ENCODE peak calls at places on chromosome 16, in seven cellular contexts. One of them, this sample, is unnamed.

GRCh38 chr16:79008869-79009179 is 591.7 kb downstream of the MAF start:
- DNase-seq in iPS-NIHi11: no peak
- DNase-seq in NCI-H1930: no peak
- DNase-seq in glutamatergic neuron: no peak
- DNase-seq in uterus: no peak
- DNase-seq in amygdala: no peak
- DNase-seq in DMS79 treated with DMSO at 0.1 percent for 48 hours: peak
- DNase-seq in this sample: no peak

GRCh38 chr16:11497329-11497805 is 89.4 kb downstream of the LITAF start:
- DNase-seq in DMS79 treated with DMSO at 0.1 percent for 48 hours: peak
- DNase-seq in glutamatergic neuron: no peak
- DNase-seq in uterus: peak
- DNase-seq in iPS-NIHi11: peak
- DNase-seq in NCI-H1930: no peak
- DNase-seq in amygdala: peak
- DNase-seq in this sample: peak

GRCh38 chr16:57807968-57808528 is 5.8 kb upstream of the KIFC3 start:
- DNase-seq in iPS-NIHi11: peak
- DNase-seq in NCI-H1930: no peak
- DNase-seq in glutamatergic neuron: peak
- DNase-seq in DMS79 treated with DMSO at 0.1 percent for 48 hours: no peak
- DNase-seq in uterus: peak
- DNase-seq in amygdala: no peak
- DNase-seq in this sample: peak

GRCh38 chr16:19284207-19284606 is 1.3 kb upstream of the CLEC19A start:
- DNase-seq in glutamatergic neuron: no peak
- DNase-seq in iPS-NIHi11: peak
- DNase-seq in DMS79 treated with DMSO at 0.1 percent for 48 hours: peak
- DNase-seq in amygdala: peak
- DNase-seq in NCI-H1930: no peak
- DNase-seq in uterus: no peak
- DNase-seq in this sample: no peak

GRCh38 chr16:2364638-2365210 is 24.2 kb upstream of the ABCA3 start:
- DNase-seq in NCI-H1930: no peak
- DNase-seq in iPS-NIHi11: no peak
- DNase-seq in DMS79 treated with DMSO at 0.1 percent for 48 hours: peak
- DNase-seq in amygdala: no peak
- DNase-seq in uterus: no peak
- DNase-seq in glutamatergic neuron: no peak
- DNase-seq in this sample: no peak

GRCh38 chr16:87085441-87085840 is 231.8 kb downstream of the C16orf95 start:
- DNase-seq in glutamatergic neuron: no peak
- DNase-seq in amygdala: no peak
- DNase-seq in iPS-NIHi11: no peak
- DNase-seq in NCI-H1930: no peak
- DNase-seq in DMS79 treated with DMSO at 0.1 percent for 48 hours: no peak
- DNase-seq in uterus: no peak
- DNase-seq in this sample: no peak

GRCh38 chr16:87979352-87979751 is 28.1 kb downstream of the BANP start:
- DNase-seq in glutamatergic neuron: no peak
- DNase-seq in NCI-H1930: no peak
- DNase-seq in iPS-NIHi11: no peak
- DNase-seq in amygdala: no peak
- DNase-seq in DMS79 treated with DMSO at 0.1 percent for 48 hours: no peak
- DNase-seq in uterus: no peak
- DNase-seq in this sample: no peak

GRCh38 chr16:3020247-3020603 is at the start of gene TNFRSF12A:
- DNase-seq in iPS-NIHi11: peak
- DNase-seq in NCI-H1930: peak
- DNase-seq in glutamatergic neuron: peak
- DNase-seq in amygdala: no peak
- DNase-seq in uterus: peak
- DNase-seq in DMS79 treated with DMSO at 0.1 percent for 48 hours: peak
- DNase-seq in this sample: no peak

GRCh38 chr16:52398021-52398420 is 148.9 kb downstream of the TOX3 start:
- DNase-seq in iPS-NIHi11: no peak
- DNase-seq in DMS79 treated with DMSO at 0.1 percent for 48 hours: no peak
- DNase-seq in glutamatergic neuron: no peak
- DNase-seq in amygdala: no peak
- DNase-seq in uterus: no peak
- DNase-seq in NCI-H1930: no peak
- DNase-seq in this sample: no peak

GRCh38 chr16:17313085-17313611 is 157.6 kb downstream of the XYLT1 start:
- DNase-seq in glutamatergic neuron: no peak
- DNase-seq in uterus: peak
- DNase-seq in NCI-H1930: no peak
- DNase-seq in DMS79 treated with DMSO at 0.1 percent for 48 hours: peak
- DNase-seq in iPS-NIHi11: no peak
- DNase-seq in amygdala: no peak
- DNase-seq in this sample: no peak

GRCh38 chr16:88839026-88839529 is 17.7 kb downstream of the GALNS start:
- DNase-seq in uterus: no peak
- DNase-seq in glutamatergic neuron: no peak
- DNase-seq in iPS-NIHi11: no peak
- DNase-seq in NCI-H1930: no peak
- DNase-seq in amygdala: no peak
- DNase-seq in DMS79 treated with DMSO at 0.1 percent for 48 hours: no peak
- DNase-seq in this sample: peak

GRCh38 chr16:8867483-8868271 is 1.1 kb downstream of the CARHSP1 start:
- DNase-seq in uterus: peak
- DNase-seq in NCI-H1930: no peak
- DNase-seq in DMS79 treated with DMSO at 0.1 percent for 48 hours: peak
- DNase-seq in amygdala: no peak
- DNase-seq in iPS-NIHi11: no peak
- DNase-seq in glutamatergic neuron: peak
- DNase-seq in this sample: peak

GRCh38 chr16:1374418-1375297 is 22.9 kb downstream of the GNPTG start:
- DNase-seq in DMS79 treated with DMSO at 0.1 percent for 48 hours: no peak
- DNase-seq in iPS-NIHi11: no peak
- DNase-seq in NCI-H1930: no peak
- DNase-seq in amygdala: no peak
- DNase-seq in uterus: no peak
- DNase-seq in glutamatergic neuron: no peak
- DNase-seq in this sample: no peak

GRCh38 chr16:82657239-82657638 is 30.5 kb downstream of the CDH13 start:
- DNase-seq in glutamatergic neuron: no peak
- DNase-seq in amygdala: no peak
- DNase-seq in iPS-NIHi11: no peak
- DNase-seq in uterus: no peak
- DNase-seq in NCI-H1930: no peak
- DNase-seq in DMS79 treated with DMSO at 0.1 percent for 48 hours: no peak
- DNase-seq in this sample: no peak

GRCh38 chr16:12679660-12680272 is 123.9 kb downstream of the CPPED1 start:
- DNase-seq in iPS-NIHi11: no peak
- DNase-seq in DMS79 treated with DMSO at 0.1 percent for 48 hours: no peak
- DNase-seq in NCI-H1930: no peak
- DNase-seq in amygdala: no peak
- DNase-seq in glutamatergic neuron: no peak
- DNase-seq in uterus: no peak
- DNase-seq in this sample: no peak

GRCh38 chr16:85685251-85685650 is 3.5 kb downstream of the GINS2 start:
- DNase-seq in DMS79 treated with DMSO at 0.1 percent for 48 hours: no peak
- DNase-seq in uterus: no peak
- DNase-seq in NCI-H1930: no peak
- DNase-seq in glutamatergic neuron: no peak
- DNase-seq in iPS-NIHi11: no peak
- DNase-seq in amygdala: no peak
- DNase-seq in this sample: no peak

GRCh38 chr16:75196826-75197225 is 10.1 kb downstream of the CTRB2 start:
- DNase-seq in amygdala: no peak
- DNase-seq in glutamatergic neuron: no peak
- DNase-seq in iPS-NIHi11: no peak
- DNase-seq in uterus: no peak
- DNase-seq in NCI-H1930: no peak
- DNase-seq in DMS79 treated with DMSO at 0.1 percent for 48 hours: no peak
- DNase-seq in this sample: no peak

GRCh38 chr16:9854665-9855064 is 327.6 kb downstream of the GRIN2A start:
- DNase-seq in iPS-NIHi11: no peak
- DNase-seq in uterus: no peak
- DNase-seq in NCI-H1930: no peak
- DNase-seq in glutamatergic neuron: no peak
- DNase-seq in DMS79 treated with DMSO at 0.1 percent for 48 hours: no peak
- DNase-seq in amygdala: no peak
- DNase-seq in this sample: no peak

GRCh38 chr16:54817432-54817831 is 113.2 kb upstream of the IRX5 start:
- DNase-seq in NCI-H1930: no peak
- DNase-seq in glutamatergic neuron: no peak
- DNase-seq in DMS79 treated with DMSO at 0.1 percent for 48 hours: no peak
- DNase-seq in uterus: no peak
- DNase-seq in iPS-NIHi11: peak
- DNase-seq in amygdala: no peak
- DNase-seq in this sample: peak

GRCh38 chr16:68790130-68790761 is 53.1 kb upstream of the TANGO6 start:
- DNase-seq in amygdala: no peak
- DNase-seq in uterus: peak
- DNase-seq in DMS79 treated with DMSO at 0.1 percent for 48 hours: peak
- DNase-seq in iPS-NIHi11: no peak
- DNase-seq in NCI-H1930: no peak
- DNase-seq in glutamatergic neuron: no peak
- DNase-seq in this sample: peak

GRCh38 chr16:70808371-70808770 is 7.4 kb upstream of the VAC14 start:
- DNase-seq in uterus: no peak
- DNase-seq in DMS79 treated with DMSO at 0.1 percent for 48 hours: no peak
- DNase-seq in NCI-H1930: no peak
- DNase-seq in amygdala: no peak
- DNase-seq in glutamatergic neuron: no peak
- DNase-seq in iPS-NIHi11: no peak
- DNase-seq in this sample: no peak

GRCh38 chr16:86951831-86952598 is 365.2 kb downstream of the C16orf95 start:
- DNase-seq in glutamatergic neuron: no peak
- DNase-seq in iPS-NIHi11: no peak
- DNase-seq in NCI-H1930: no peak
- DNase-seq in amygdala: no peak
- DNase-seq in DMS79 treated with DMSO at 0.1 percent for 48 hours: no peak
- DNase-seq in uterus: no peak
- DNase-seq in this sample: no peak

GRCh38 chr16:25031441-25032307 is 16.5 kb upstream of the ARHGAP17 start:
- DNase-seq in NCI-H1930: peak
- DNase-seq in amygdala: peak
- DNase-seq in iPS-NIHi11: peak
- DNase-seq in uterus: peak
- DNase-seq in glutamatergic neuron: peak
- DNase-seq in DMS79 treated with DMSO at 0.1 percent for 48 hours: peak
- DNase-seq in this sample: peak

This sample was measured in ELF-1.